ENCODE peak calls at places on chromosomes 7 and 10, in seven cellular contexts. Q is AG09319, L is GM20000, D is dorsolateral prefrontal cortex, P is heart left ventricle, S is A549, G is uterus. B is an unnamed sample.

GRCh38 chr10:120989279-120989678 is 138.1 kb downstream of the WDR11 start:
- DNase-seq in Q (no peak), L (no peak), D (no peak), P (no peak), S (no peak), G (no peak), B (no peak)

GRCh38 chr7:1325246-1325645 is 92.6 kb downstream of the UNCX start:
- DNase-seq in Q (no peak), L (no peak), D (no peak), P (no peak), S (no peak), G (no peak), B (no peak)

GRCh38 chr7:143015926-143016490 is 10.9 kb downstream of the OR9A2 start:
- DNase-seq in Q (no peak), L (no peak), D (no peak), P (no peak), S (no peak), G (no peak), B (no peak)

GRCh38 chr7:152137476-152138025 is 112.1 kb downstream of the GALNT11 start:
- DNase-seq in Q (no peak), L (no peak), D (no peak), P (no peak), S (no peak), G (no peak), B (no peak)

GRCh38 chr10:78707745-78708144 is 361.0 kb upstream of the ZMIZ1 start:
- DNase-seq in Q (no peak), L (no peak), D (no peak), P (no peak), S (no peak), G (no peak), B (no peak)

GRCh38 chr10:77359287-77359691 is 278.3 kb downstream of the KCNMA1 start:
- DNase-seq in Q (no peak), L (no peak), D (no peak), P (no peak), S (no peak), G (no peak), B (no peak)

GRCh38 chr10:451021-451471 is 238.4 kb downstream of the DIP2C start:
- DNase-seq in Q (no peak), L (peak; percentile 66), D (no peak), P (no peak), S (no peak), G (no peak), B (peak; percentile 65)

GRCh38 chr7:47690902-47691558 is 109.1 kb upstream of the TNS3 start:
- DNase-seq in Q (no peak), L (no peak), D (no peak), P (no peak), S (no peak), G (no peak), B (no peak)

GRCh38 chr10:77428776-77429395 is 208.7 kb downstream of the KCNMA1 start:
- DNase-seq in Q (peak; percentile 58), L (no peak), D (no peak), P (no peak), S (peak; percentile 62), G (peak; percentile 67), B (no peak)

GRCh38 chr10:126080879-126081331 is 184.5 kb downstream of the FANK1 start:
- DNase-seq in Q (no peak), L (no peak), D (no peak), P (no peak), S (no peak), G (no peak), B (no peak)

GRCh38 chr7:124171068-124171467 is 138.2 kb upstream of the TMEM229A start:
- DNase-seq in Q (no peak), L (no peak), D (no peak), P (no peak), S (peak; percentile 14), G (no peak), B (no peak)

GRCh38 chr10:132292972-132293415 is 14.8 kb downstream of the STK32C start:
- DNase-seq in Q (no peak), L (no peak), D (peak; percentile 76), P (no peak), S (no peak), G (no peak), B (no peak)

GRCh38 chr10:79430946-79431345 is 14.5 kb downstream of the ZCCHC24 start:
- DNase-seq in Q (no peak), L (no peak), D (no peak), P (no peak), S (no peak), G (no peak), B (no peak)

GRCh38 chr7:22594020-22594419 is 94.0 kb upstream of the STEAP1B start:
- DNase-seq in Q (no peak), L (no peak), D (no peak), P (no peak), S (no peak), G (no peak), B (no peak)

GRCh38 chr10:4867520-4868356 is 41.7 kb downstream of the AKR1E2 start:
- DNase-seq in Q (no peak), L (no peak), D (no peak), P (no peak), S (no peak), G (no peak), B (no peak)

GRCh38 chr7:47743898-47744612 is 162.1 kb upstream of the TNS3 start:
- DNase-seq in Q (no peak), L (no peak), D (no peak), P (no peak), S (no peak), G (no peak), B (no peak)

GRCh38 chr10:3068968-3069737 is 1.8 kb downstream of the PFKP start:
- DNase-seq in Q (no peak), L (peak; percentile 79), D (peak; percentile 39), P (no peak), S (no peak), G (no peak), B (peak; percentile 67)

GRCh38 chr7:69430502-69431145 is 167.7 kb upstream of the AUTS2 start:
- DNase-seq in Q (no peak), L (no peak), D (no peak), P (peak; percentile 42), S (no peak), G (peak; percentile 35), B (no peak)

GRCh38 chr7:149013876-149014275 is 14.4 kb downstream of the PDIA4 start:
- DNase-seq in Q (no peak), L (no peak), D (no peak), P (no peak), S (no peak), G (no peak), B (no peak)

GRCh38 chr7:96629884-96630283 is 79.8 kb downstream of the SEM1 start:
- DNase-seq in Q (no peak), L (no peak), D (no peak), P (no peak), S (no peak), G (no peak), B (no peak)

GRCh38 chr7:91043181-91043580 is 221.1 kb upstream of the FZD1 start:
- DNase-seq in Q (no peak), L (no peak), D (no peak), P (no peak), S (no peak), G (no peak), B (no peak)

GRCh38 chr7:91043924-91044660 is 220.1 kb upstream of the FZD1 start:
- DNase-seq in Q (no peak), L (no peak), D (no peak), P (no peak), S (no peak), G (no peak), B (no peak)

GRCh38 chr7:91047636-91048035 is 216.6 kb upstream of the FZD1 start:
- DNase-seq in Q (no peak), L (no peak), D (no peak), P (no peak), S (no peak), G (no peak), B (no peak)

GRCh38 chr7:91045626-91046025 is 218.6 kb upstream of the FZD1 start:
- DNase-seq in Q (no peak), L (no peak), D (no peak), P (no peak), S (no peak), G (no peak), B (no peak)

GRCh38 chr7:91046322-91047088 is 217.7 kb upstream of the FZD1 start:
- DNase-seq in Q (no peak), L (no peak), D (no peak), P (no peak), S (no peak), G (no peak), B (no peak)
- TF ChIP-seq CTCF in Q (peak; percentile 20), L (no peak), D (no peak), P (peak; percentile 18), S (peak; percentile 42), G (peak; percentile 13), B (no peak)

DNA sequence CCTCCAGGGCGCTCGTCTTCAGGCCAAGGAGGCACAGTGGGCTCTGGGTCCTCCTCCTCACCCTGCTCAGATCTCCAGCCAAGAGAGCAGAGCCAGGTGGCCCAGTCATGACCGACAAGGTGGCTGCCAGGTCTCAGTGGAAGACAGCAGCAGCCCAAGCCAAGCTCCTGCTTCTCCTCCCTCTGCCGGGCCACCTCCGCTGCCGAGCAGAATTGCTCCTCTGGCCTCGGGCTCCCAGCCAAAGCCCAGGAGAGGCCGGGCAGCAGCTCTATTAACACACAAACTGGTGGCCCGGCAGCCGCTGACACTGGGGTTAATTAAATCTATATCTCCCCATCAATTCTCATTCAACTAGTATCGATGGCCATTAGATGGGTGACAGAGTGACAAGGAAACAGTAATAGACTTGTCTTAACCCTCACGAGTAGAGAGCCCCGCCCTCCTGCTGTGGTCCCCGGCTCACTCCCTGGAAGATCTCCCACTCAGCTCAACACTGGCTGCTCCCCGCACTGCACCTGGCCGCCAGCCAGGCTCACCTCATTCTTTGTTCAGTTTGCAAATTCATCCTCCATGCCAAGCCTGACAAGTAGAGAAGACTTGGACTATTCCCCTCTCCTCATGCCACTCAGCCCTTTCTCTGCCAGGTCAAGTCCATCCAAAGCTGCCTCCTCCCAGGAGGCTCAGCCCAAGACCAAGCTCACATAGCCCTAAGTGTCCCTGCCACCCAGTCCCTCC is 74.1 kb upstream of the UNC5B start:
- DNase-seq in Q (no peak), L (no peak), D (peak; percentile 61), P (no peak), S (no peak), G (no peak), B (no peak)
- TF ChIP-seq CTCF in Q (no peak), L (no peak), D (no peak), P (no peak), S (no peak), G (no peak), B (no peak)

DNA sequence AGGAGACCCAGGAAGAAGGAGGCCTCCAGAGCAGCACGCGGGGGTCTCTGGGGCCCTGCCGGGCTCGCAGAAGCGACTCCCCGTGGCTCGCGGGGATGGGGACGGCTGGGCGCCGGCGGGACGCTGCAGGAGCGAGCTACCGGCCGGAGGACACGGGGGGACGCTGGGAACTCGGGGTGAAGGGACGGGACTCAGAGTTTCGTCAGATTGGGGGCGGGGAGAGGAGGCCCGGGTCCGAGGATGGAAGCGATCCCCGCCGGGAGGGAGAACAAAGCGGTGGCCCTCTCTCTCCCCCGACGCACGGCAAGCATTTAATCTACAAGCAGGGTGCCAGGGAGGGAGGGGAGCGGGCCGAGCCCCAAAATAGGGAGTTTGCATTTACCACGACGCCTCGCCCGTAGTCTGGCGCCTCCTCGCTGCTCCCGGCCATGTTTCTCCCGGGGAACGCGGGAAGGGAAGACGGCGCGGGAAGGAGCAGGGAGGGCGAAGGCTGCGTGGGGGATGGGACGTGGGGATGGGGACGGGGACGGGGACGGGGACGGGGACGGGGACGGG is at the start of gene PRTFDC1:
- DNase-seq in Q (no peak), L (peak; percentile 63), D (peak; percentile 59), P (peak; percentile 54), S (peak; percentile 48), G (peak; percentile 63), B (peak; percentile 74)
- TF ChIP-seq CTCF in Q (peak; percentile 33), L (no peak), D (no peak), P (no peak), S (no peak), G (peak; percentile 2), B (peak; percentile 17)

GRCh38 chr7:36084485-36085091 is 68.5 kb upstream of the EEPD1 start:
- DNase-seq in Q (peak; percentile 2), L (no peak), D (peak; percentile 6), P (no peak), S (peak; percentile 72), G (peak; percentile 26), B (no peak)
- TF ChIP-seq CTCF in Q (peak; percentile 28), L (no peak), D (peak; percentile 15), P (peak; percentile 15), S (peak; percentile 34), G (peak; percentile 29), B (no peak)